ENCODE peak calls at places on chromosomes 6 and 20, in ten cellular contexts. G is AG10803, S is cardiac fibroblast, Z is iPS DF 6.9, V is dorsolateral prefrontal cortex, B is epithelial cell of esophagus, N is adipocyte, Y is A549, T is GM06990, X is IMR-90. K is an unnamed sample.
A peak's percentile ranks its signal among the peaks of the same experiment; 100 is the strongest.

GRCh38 chr6:82507112-82507511 is 143.5 kb downstream of the TPBG start:
- DNase-seq in G (no peak), S (peak; percentile 76), Z (no peak), V (no peak), B (peak; percentile 6), N (no peak), Y (no peak), T (peak; percentile 52), X (no peak), K (no peak)

GRCh38 chr20:14951707-14952106 is 614.3 kb upstream of the FLRT3 start:
- DNase-seq in G (peak; percentile 74), S (no peak), Z (no peak), V (no peak), B (peak; percentile 66), N (peak; percentile 86), Y (no peak), T (no peak), X (no peak), K (no peak)

GRCh38 chr6:35725721-35726438 is 11.0 kb upstream of the ARMC12 start:
- DNase-seq in G (no peak), S (peak; percentile 89), Z (no peak), V (peak; percentile 66), B (no peak), N (peak; percentile 67), Y (no peak), T (no peak), X (no peak), K (no peak)

GRCh38 chr20:17628101-17628841 is 53.8 kb downstream of the RRBP1 start:
- DNase-seq in G (no peak), S (no peak), Z (no peak), V (no peak), B (no peak), N (no peak), Y (no peak), T (no peak), X (no peak), K (peak; percentile 59)

GRCh38 chr6:158677906-158678305 is 28.1 kb downstream of the SYTL3 start:
- DNase-seq in G (no peak), S (no peak), Z (no peak), V (no peak), B (no peak), N (no peak), Y (no peak), T (no peak), X (no peak), K (no peak)

GRCh38 chr6:48447251-48447650 is 336.3 kb upstream of the PTCHD4 start:
- DNase-seq in G (no peak), S (peak; percentile 22), Z (no peak), V (no peak), B (peak; percentile 36), N (no peak), Y (no peak), T (no peak), X (no peak), K (no peak)

GRCh38 chr6:6565069-6565468 is 23.5 kb upstream of the LY86 start:
- DNase-seq in G (no peak), S (no peak), Z (no peak), V (no peak), B (no peak), N (no peak), Y (no peak), T (no peak), X (no peak), K (no peak)

GRCh38 chr6:41428995-41429417 is 93.6 kb downstream of the NCR2 start:
- DNase-seq in G (peak; percentile 61), S (peak; percentile 47), Z (no peak), V (no peak), B (no peak), N (peak; percentile 34), Y (no peak), T (no peak), X (peak; percentile 18), K (no peak)

GRCh38 chr20:32458061-32458836 is 100.1 kb downstream of the ASXL1 start:
- DNase-seq in G (no peak), S (no peak), Z (no peak), V (no peak), B (no peak), N (no peak), Y (no peak), T (no peak), X (no peak), K (peak; percentile 82)

GRCh38 chr20:32455901-32456701 is 98.0 kb downstream of the ASXL1 start:
- DNase-seq in G (no peak), S (no peak), Z (no peak), V (peak; percentile 44), B (no peak), N (no peak), Y (no peak), T (no peak), X (no peak), K (peak; percentile 89)

GRCh38 chr20:32457476-32457986 is 99.4 kb downstream of the ASXL1 start:
- DNase-seq in G (peak; percentile 48), S (peak; percentile 63), Z (peak; percentile 66), V (peak; percentile 87), B (peak; percentile 51), N (peak; percentile 82), Y (peak; percentile 97), T (no peak), X (peak; percentile 56), K (peak; percentile 83)

GRCh38 chr20:32455171-32455900 is 97.2 kb downstream of the ASXL1 start:
- DNase-seq in G (no peak), S (no peak), Z (no peak), V (no peak), B (no peak), N (no peak), Y (no peak), T (no peak), X (no peak), K (peak; percentile 81)

DNA sequence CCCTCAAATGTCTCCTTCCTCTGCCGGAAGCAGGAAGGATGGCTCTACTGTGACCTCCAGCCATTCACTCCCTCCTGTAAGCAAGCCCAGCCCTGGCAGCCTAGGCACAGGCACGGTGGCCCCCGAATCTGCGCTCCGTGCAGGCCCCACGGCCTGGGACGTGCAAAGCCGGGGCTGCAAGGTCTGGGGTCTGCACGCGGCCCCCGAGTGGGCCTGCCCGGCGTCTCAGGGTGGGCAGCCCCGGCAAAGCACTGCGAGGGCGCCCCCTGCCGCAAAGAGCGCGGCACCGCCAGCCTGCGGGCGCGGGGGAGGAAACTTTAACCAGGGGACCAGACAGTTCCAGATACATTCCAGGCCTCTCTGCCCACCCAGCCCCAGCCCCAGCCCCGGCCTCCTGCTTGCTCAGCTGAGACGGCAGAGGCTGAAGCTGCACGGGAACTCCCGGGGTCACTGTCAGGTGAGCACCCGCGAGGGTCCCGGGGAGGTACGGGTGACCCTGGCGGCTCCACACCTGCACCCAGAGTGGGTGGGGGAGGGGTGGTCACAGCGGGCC is 98.8 kb downstream of the ASXL1 start:
- DNase-seq in G (peak; percentile 12), S (peak; percentile 43), Z (peak; percentile 37), V (no peak), B (no peak), N (peak; percentile 81), Y (peak; percentile 90), T (peak; percentile 56), X (peak; percentile 17), K (peak; percentile 87)
- H3K4me3 ChIP-seq in G (peak overlapping the region; percentile 59), S (peak overlapping the region; percentile 42), Z (peak overlapping the region; percentile 36), V (peak overlapping the region; percentile 55), B (peak overlapping the region; percentile 30), N (peak overlapping the region; percentile 37), Y (peak overlapping the region; percentile 81), T (peak overlapping the region; percentile 54), X (peak overlapping the region; percentile 11), K (peak overlapping the region; percentile 18)

DNA sequence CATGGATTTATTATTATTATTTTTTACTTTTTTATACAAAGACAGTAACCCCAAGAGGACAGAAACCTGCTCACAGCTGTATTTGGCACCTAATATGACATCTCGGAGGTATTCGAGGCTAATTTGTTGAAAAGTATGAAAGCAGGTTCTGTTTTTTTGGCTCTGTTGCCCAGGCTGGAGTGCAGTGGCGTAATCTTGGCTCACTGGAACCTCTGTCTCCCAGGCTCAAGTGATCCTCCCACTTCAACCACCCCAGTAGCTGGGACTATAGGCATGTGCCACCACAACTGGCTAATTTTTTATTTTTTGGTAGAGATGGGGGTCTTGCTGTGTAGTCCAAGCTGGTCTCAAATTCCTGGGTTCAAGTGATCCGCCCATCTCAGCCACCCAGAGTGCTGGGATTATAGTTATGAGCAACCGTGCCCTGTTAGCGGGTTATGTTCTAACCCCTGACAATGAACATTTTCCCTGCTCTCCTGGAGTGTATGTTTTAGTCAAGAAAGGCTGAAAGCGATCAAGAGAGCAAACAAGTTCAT is 53.7 kb upstream of the ZNF217 start:
- DNase-seq in G (no peak), S (no peak), Z (no peak), V (no peak), B (no peak), N (no peak), Y (no peak), T (no peak), X (no peak), K (no peak)
- H3K4me3 ChIP-seq in G (no peak overlapping the region), S (no peak overlapping the region), Z (no peak overlapping the region), V (no peak overlapping the region), B (no peak overlapping the region), N (no peak overlapping the region), Y (no peak overlapping the region), T (no peak overlapping the region), X (no peak overlapping the region), K (no peak overlapping the region)

DNA sequence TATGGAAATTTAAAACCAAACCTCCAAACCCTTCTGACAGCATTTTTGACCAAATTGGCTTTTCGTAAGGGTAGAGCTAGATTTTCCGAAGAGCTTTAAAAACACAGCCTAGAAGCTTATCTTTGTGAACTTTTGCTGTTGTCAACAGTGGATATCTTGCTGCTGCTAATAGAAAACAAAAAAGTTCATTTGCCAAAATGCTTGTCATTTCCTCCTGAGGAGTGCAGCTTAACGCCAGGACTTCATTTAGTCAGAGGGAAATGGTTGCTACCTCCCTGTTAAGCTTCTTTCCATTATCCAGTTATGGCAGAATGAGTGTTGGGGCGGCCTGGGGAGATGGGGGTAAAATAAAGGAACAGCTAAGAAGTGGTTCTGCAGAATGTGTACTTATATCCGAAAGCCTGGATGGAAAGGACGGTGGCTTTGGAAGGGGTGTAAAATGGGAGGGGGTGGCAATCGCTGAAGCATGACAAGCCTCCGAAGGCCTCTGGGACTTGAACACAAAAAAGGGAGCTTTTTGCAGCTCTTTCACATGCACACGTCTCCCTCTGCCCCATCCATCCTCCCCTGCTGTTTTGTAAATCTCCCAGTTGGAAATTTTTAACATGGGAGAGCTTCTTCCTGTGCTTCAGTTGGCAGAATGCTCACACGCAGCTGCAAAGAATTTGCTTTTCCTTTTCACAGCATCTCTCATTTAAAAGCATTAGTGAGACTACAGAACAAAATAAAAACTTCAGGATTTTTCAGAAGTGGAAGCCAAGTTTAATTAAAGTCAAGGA is 22.4 kb downstream of the JARID2 start:
- DNase-seq in G (no peak), S (peak; percentile 26), Z (no peak), V (no peak), B (no peak), N (no peak), Y (no peak), T (no peak), X (no peak), K (no peak)
- H3K4me3 ChIP-seq in G (peak overlapping the region; percentile 13), S (no peak overlapping the region), Z (no peak overlapping the region), V (no peak overlapping the region), B (no peak overlapping the region), N (peak overlapping the region; percentile 56), Y (no peak overlapping the region), T (no peak overlapping the region), X (no peak overlapping the region), K (no peak overlapping the region)

GRCh38 chr6:38193051-38193450 is 373.5 kb downstream of the ZFAND3 start:
- DNase-seq in G (no peak), S (no peak), Z (no peak), V (no peak), B (no peak), N (no peak), Y (no peak), T (no peak), X (no peak), K (no peak)

GRCh38 chr6:38193486-38194281 is 374.2 kb downstream of the ZFAND3 start:
- DNase-seq in G (no peak), S (no peak), Z (no peak), V (no peak), B (no peak), N (no peak), Y (no peak), T (no peak), X (no peak), K (no peak)

GRCh38 chr6:38194589-38194988 is 375.1 kb downstream of the ZFAND3 start:
- DNase-seq in G (no peak), S (no peak), Z (no peak), V (no peak), B (no peak), N (no peak), Y (no peak), T (no peak), X (no peak), K (no peak)

GRCh38 chr6:38194282-38194572 is 374.7 kb downstream of the ZFAND3 start:
- DNase-seq in G (no peak), S (no peak), Z (no peak), V (no peak), B (no peak), N (no peak), Y (no peak), T (no peak), X (no peak), K (no peak)

DNA sequence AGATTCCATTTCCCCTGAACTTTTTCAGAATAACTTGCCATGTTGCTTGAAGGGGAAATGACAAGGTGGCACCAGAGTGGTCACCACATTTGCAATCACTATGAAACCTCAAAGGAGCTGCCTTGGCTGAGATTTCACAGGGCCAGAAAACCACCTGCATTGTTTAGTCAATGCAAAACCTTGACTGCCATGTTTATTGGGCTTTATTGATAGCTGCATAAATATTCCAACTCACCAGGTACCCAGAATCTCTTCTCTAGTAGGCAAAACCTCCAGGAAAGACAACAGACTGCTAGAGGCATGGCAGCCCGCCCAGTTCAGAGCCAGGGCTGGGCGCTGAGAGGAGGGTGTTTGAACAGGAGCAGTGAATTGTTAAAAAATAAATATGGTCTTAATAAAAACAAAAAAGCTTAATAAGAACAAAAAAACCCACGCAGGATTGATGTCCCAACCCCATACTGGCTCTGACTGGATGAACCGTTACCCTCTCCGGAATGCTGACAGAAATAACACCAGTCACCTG is 375.6 kb downstream of the ZFAND3 start:
- DNase-seq in G (no peak), S (no peak), Z (no peak), V (no peak), B (no peak), N (no peak), Y (no peak), T (no peak), X (no peak), K (no peak)
- H3K4me3 ChIP-seq in G (no peak overlapping the region), S (no peak overlapping the region), Z (no peak overlapping the region), V (no peak overlapping the region), B (no peak overlapping the region), N (no peak overlapping the region), Y (no peak overlapping the region), T (no peak overlapping the region), X (no peak overlapping the region), K (no peak overlapping the region)

K was measured in RWPE2.